ENCODE peak calls at places on chromosomes 12 and 14, in six cellular contexts. T is SK-N-SH, L is PC-9, S is GM23248, C is GM23338, H is PC-3. Y is an unnamed sample. For H3K4me1 and H3K9me2, the result is how much of the 10 kb centered on the place peaks cover.

GRCh38 chr14:70052990-70053389 is 135.8 kb downstream of the SLC8A3 start:
- DNase-seq in C (peak), L (no peak), S (peak), T (no peak), H (peak), Y (peak)

GRCh38 chr14:55845963-55846851 is 266.2 kb downstream of the KTN1 start:
- DNase-seq in H (no peak), S (peak), L (no peak), C (no peak), T (no peak), Y (no peak)

GRCh38 chr14:22487401-22487800 is 101.6 kb downstream of the DAD1 start:
- DNase-seq in T (no peak), S (peak), C (no peak), H (no peak), L (no peak), Y (no peak)

GRCh38 chr12:3740840-3741239 is 12.1 kb downstream of the CRACR2A start:
- DNase-seq in S (no peak), L (no peak), C (no peak), H (no peak), T (no peak), Y (no peak)

GRCh38 chr12:129903956-129904769 is at the start of gene TMEM132D:
- DNase-seq in S (no peak), C (peak), H (no peak), L (no peak), T (peak), Y (peak)

GRCh38 chr14:23300687-23301223 is 1.9 kb downstream of the PPP1R3E start:
- DNase-seq in L (no peak), C (peak), S (peak), H (peak), T (no peak), Y (peak)

GRCh38 chr12:31558521-31558920 is 32.4 kb downstream of the DENND5B start:
- DNase-seq in H (peak), S (peak), T (no peak), L (no peak), C (no peak), Y (no peak)

GRCh38 chr14:104341532-104342434 is 203.4 kb downstream of the KIF26A start:
- DNase-seq in T (peak), C (peak), H (peak), L (no peak), S (peak), Y (peak)

GRCh38 chr14:23321572-23322547 is 603 bp downstream of the PABPN1 start:
- DNase-seq in C (peak), H (peak), S (peak), L (no peak), T (peak), Y (peak)

GRCh38 chr12:67647547-67648305 is 819 bp upstream of the DYRK2 start:
- DNase-seq in S (peak), T (peak), L (peak), H (peak), C (peak), Y (peak)

GRCh38 chr12:105033851-105034250 is 47.7 kb downstream of the NOPCHAP1 start:
- DNase-seq in H (no peak), L (no peak), T (no peak), C (no peak), S (no peak), Y (no peak)

GRCh38 chr12:29208935-29209701 is 60.0 kb downstream of the FAR2 start:
- DNase-seq in L (no peak), C (no peak), H (no peak), T (no peak), S (no peak), Y (peak)

GRCh38 chr14:60643443-60644402 is 5.6 kb downstream of the SIX1 start:
- DNase-seq in C (peak), T (no peak), H (no peak), L (no peak), S (peak), Y (peak)

GRCh38 chr14:43042408-43042807 is 1435.7 kb downstream of the LRFN5 start:
- DNase-seq in C (no peak), T (no peak), L (no peak), H (peak), S (no peak), Y (no peak)

GRCh38 chr12:47811070-47811391 is 8.7 kb downstream of the HDAC7 start:
- DNase-seq in C (peak), L (no peak), T (no peak), S (no peak), H (no peak), Y (no peak)

GRCh38 chr14:61832783-61833182 is 70.6 kb downstream of the SNAPC1 start:
- DNase-seq in H (no peak), L (no peak), S (no peak), T (no peak), C (no peak), Y (no peak)

GRCh38 chr14:98514016-98514415 is 758.0 kb downstream of the BCL11B start:
- DNase-seq in T (no peak), S (no peak), C (no peak), H (no peak), L (no peak), Y (no peak)

GRCh38 chr14:78154827-78155226 is 15.3 kb upstream of the NRXN3 start:
- DNase-seq in T (no peak), C (peak), H (no peak), S (no peak), L (no peak), Y (no peak)

GRCh38 chr14:39467889-39468524 is 35.8 kb upstream of the FBXO33 start:
- DNase-seq in L (no peak), C (peak), S (peak), H (peak), T (no peak), Y (peak)

GRCh38 chr12:58809064-58809607 is 111.2 kb downstream of the LRIG3 start:
- DNase-seq in H (no peak), C (no peak), S (no peak), L (no peak), T (no peak), Y (peak)

GRCh38 chr12:57203201-57203600 is 13.4 kb upstream of the NXPH4 start:
- DNase-seq in C (no peak), T (no peak), H (no peak), S (no peak), L (no peak), Y (no peak)

GRCh38 chr14:24376448-24377070 is 8.6 kb downstream of the NFATC4 start:
- DNase-seq in T (no peak), H (no peak), S (no peak), C (peak), L (no peak), Y (no peak)

GRCh38 chr12:119208626-119209061 is 29.9 kb downstream of the HSPB8 start:
- DNase-seq in S (peak), L (peak), T (no peak), H (peak), C (peak), Y (peak)

GRCh38 chr12:116377194-116377735 is 99.8 kb upstream of the MED13L start:
- DNase-seq in S (no peak), H (no peak), T (no peak), C (no peak), L (no peak), Y (no peak)

GRCh38 chr12:57623385-57623784 is 9.6 kb downstream of the B4GALNT1 start:
- DNase-seq in T (no peak), S (no peak), C (no peak), L (no peak), H (no peak), Y (no peak)

GRCh38 chr12:54411398-54412241 is 7.4 kb downstream of the ITGA5 start:
- DNase-seq in C (peak), S (peak), T (no peak), H (peak), L (peak), Y (peak)

GRCh38 chr12:108973753-108974152 is 47.1 kb downstream of the SVOP start:
- DNase-seq in H (no peak), L (no peak), T (no peak), C (no peak), S (no peak), Y (no peak)

GRCh38 chr12:27790179-27790578 is 10.1 kb upstream of the MANSC4 start:
- DNase-seq in T (no peak), L (no peak), S (no peak), H (no peak), C (no peak), Y (no peak)

GRCh38 chr12:128976120-128976519 is 122.8 kb downstream of the GLT1D1 start:
- DNase-seq in C (peak), S (no peak), H (peak), L (no peak), T (no peak), Y (peak)

GRCh38 chr14:100025111-100025510 is 40.1 kb upstream of the EVL start:
- DNase-seq in S (peak), H (peak), C (peak), T (peak), L (peak), Y (peak)

GRCh38 chr12:101962486-101962885 is 85.1 kb downstream of the DRAM1 start:
- DNase-seq in C (no peak), S (peak), H (peak), L (no peak), T (no peak), Y (no peak)

GRCh38 chr12:117967512-117967911 is 1.3 kb downstream of the KSR2 start:
- DNase-seq in L (no peak), C (peak), S (no peak), H (no peak), T (no peak), Y (no peak)

GRCh38 chr12:117968826-117969659 is at the start of gene KSR2:
- DNase-seq in C (peak), H (peak), L (peak), T (peak), S (peak), Y (peak)

GRCh38 chr12:117968084-117968789 is 553 bp downstream of the KSR2 start:
- DNase-seq in L (no peak), C (peak), S (no peak), H (no peak), T (peak), Y (no peak)

GRCh38 chr12:117967043-117967442 is 1.7 kb downstream of the KSR2 start:
- DNase-seq in T (no peak), L (no peak), H (no peak), C (peak), S (no peak), Y (no peak)

GRCh38 chr12:117966511-117966910 is 2.3 kb downstream of the KSR2 start:
- DNase-seq in H (no peak), C (no peak), S (no peak), L (no peak), T (no peak), Y (no peak)
- H3K4me1 ChIP-seq in H (under half), C (under half), S (under half), L (under half), T (under half), Y (under half)

GRCh38 chr12:39610626-39611025 is 9.0 kb downstream of the ABCD2 start:
- DNase-seq in S (no peak), L (no peak), T (no peak), C (no peak), H (no peak), Y (no peak)

GRCh38 chr12:39611818-39612217 is 7.8 kb downstream of the ABCD2 start:
- DNase-seq in C (no peak), T (no peak), L (no peak), H (no peak), S (no peak), Y (no peak)

GRCh38 chr12:39616251-39616650 is 3.4 kb downstream of the ABCD2 start:
- DNase-seq in C (no peak), L (no peak), T (no peak), S (no peak), H (no peak), Y (no peak)

GRCh38 chr12:39612250-39612649 is 7.4 kb downstream of the ABCD2 start:
- DNase-seq in C (no peak), S (no peak), T (no peak), L (no peak), H (no peak), Y (no peak)

DNA sequence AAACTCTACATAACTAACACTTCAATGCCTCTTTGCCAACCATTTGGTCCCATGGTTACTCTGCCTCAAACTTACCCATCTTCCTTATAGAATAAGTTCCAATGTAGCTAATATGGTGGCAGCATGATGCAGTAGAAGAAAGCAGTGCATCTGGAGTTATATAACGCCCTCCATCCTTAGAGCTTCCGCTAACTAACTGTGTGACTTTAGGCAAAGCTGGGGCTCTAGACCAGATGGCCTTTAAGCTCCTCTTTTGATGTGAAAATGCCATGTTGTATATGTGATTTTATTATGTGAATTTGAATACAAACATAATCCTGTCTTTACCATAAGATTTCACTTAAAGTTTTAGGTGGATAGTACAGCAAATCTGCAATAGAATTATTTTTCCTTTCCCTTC is 6.1 kb downstream of the ABCD2 start:
- DNase-seq in C (no peak), T (peak), S (no peak), H (no peak), L (no peak), Y (no peak)
- H3K4me2 ChIP-seq in C (no peak), T (no peak), S (no peak), H (no peak), L (no peak), Y (no peak)

GRCh38 chr12:80412343-80412953 is 31.6 kb upstream of the PTPRQ start:
- DNase-seq in S (peak), H (peak), T (peak), C (peak), L (no peak), Y (peak)

GRCh38 chr12:80411787-80412186 is 32.2 kb upstream of the PTPRQ start:
- DNase-seq in H (no peak), L (no peak), C (no peak), S (no peak), T (no peak), Y (no peak)

DNA sequence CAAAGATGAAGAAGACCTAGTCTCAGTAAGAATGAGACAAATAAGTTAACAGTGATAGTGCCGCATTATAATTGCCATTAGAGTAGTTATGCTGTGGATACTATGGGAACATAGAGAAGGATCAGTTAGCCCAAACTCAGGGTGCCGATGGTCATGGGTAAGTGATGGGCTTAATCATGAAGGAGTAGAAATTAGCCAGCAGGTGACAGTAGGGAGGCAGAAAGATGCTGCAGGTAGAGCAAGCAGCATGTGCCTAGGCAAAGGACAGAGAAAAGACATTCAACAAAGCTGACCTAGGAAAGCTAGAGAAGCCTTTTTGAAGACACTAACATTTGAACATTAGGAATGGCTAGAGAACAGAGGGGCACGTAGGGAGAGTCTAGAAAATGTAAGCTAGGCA is 30.6 kb upstream of the PTPRQ start:
- DNase-seq in L (no peak), S (no peak), C (peak), H (no peak), T (no peak), Y (no peak)
- H3K9me2 ChIP-seq in L (under half), S (under half), C (under half), H (under half), T (under half), Y (under half)

GRCh38 chr12:124563401-124563800 is 4.0 kb downstream of the NCOR2 start:
- DNase-seq in C (no peak), S (peak), T (no peak), H (no peak), L (no peak), Y (no peak)
- H3K4me1 ChIP-seq in C (under half), S (under half), T (under half), H (under half), L (under half), Y (under half)

DNA sequence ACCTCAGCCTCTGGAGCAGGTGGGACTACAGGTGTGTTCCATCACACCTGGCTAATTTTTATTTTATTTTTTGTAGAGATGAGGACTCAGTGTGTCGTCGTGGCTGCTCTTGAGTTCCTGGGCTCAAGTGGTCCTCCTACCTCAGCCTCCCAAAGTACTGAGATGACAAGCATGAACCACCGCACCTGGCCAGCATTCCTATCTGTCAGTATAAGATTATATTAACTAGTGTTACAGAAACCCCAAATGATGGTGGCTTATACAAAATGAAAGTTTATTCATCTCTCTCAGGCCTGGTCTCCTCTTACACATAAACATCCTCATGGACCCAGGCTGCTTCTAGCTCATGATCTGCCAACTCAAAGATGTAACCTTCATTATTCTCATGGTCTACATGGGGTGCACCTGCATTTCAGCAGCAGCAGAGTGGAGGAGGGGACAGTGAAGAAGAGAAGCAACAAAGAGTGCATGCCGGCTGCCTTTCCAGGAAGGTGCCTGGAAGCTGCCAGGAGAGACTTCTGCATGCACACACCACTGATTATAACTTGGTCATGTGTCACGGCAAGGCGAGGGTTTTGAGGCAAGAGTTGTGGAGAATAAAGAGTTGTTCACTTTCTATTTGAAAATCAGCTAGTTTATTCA is 101.3 kb downstream of the DUSP16 start:
- DNase-seq in S (no peak), T (no peak), L (no peak), C (no peak), H (no peak), Y (no peak)
- H3K4me2 ChIP-seq in S (no peak), T (no peak), L (no peak), C (no peak), H (no peak), Y (no peak)

DNA sequence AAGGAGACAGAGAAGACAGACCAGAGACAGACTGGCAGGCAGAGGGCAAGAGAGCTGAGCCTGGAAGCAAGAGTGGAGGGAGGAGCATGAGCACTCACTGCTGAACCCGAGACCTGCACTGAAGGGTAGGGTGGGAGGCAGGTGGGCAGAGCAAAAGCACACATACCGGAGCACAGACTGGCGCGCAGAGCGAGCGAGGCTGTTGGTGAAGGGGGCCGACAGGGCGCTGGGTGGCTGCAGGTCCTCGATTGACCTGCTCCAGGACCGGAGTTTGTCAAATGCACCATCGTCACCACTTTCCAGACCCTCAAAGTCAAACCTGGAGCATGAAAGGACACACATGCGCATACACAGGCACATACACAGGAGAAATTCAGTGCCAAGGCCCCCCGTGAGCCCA is 34.9 kb downstream of the PRPF40B start:
- DNase-seq in L (no peak), H (no peak), T (no peak), C (no peak), S (no peak), Y (no peak)
- H3K9me2 ChIP-seq in L (under half), H (under half), T (under half), C (under half), S (under half), Y (under half)

Y was measured in hepatocyte.